ENCODE peak calls at places on chromosome 20, in seven cellular contexts. C, I, T, K, G, B and O are unnamed samples.

GRCh38 chr20:64144144-64144912 is 19.9 kb upstream of the MYT1 start:
- DNase-seq in C (no peak), I (no peak), T (no peak), K (no peak), B (no peak), G (no peak), O (no peak)

GRCh38 chr20:37452236-37452635 is 68.8 kb upstream of the NNAT start:
- DNase-seq in K (no peak), I (no peak), C (no peak), G (no peak), B (no peak), T (no peak), O (no peak)

GRCh38 chr20:18288748-18289705 is 700 bp downstream of the ZNF133 start:
- DNase-seq in K (no peak), G (no peak), T (peak; percentile 31), C (peak; percentile 23), B (peak; percentile 30), I (peak; percentile 19), O (peak; percentile 42)

GRCh38 chr20:5557123-5557522 is 193.1 kb upstream of the SHLD1 start:
- DNase-seq in I (peak; percentile 68), T (peak; percentile 51), K (no peak), B (peak; percentile 73), C (peak; percentile 54), G (peak; percentile 17), O (peak; percentile 64)

GRCh38 chr20:45920795-45921617 is 9.1 kb upstream of the PLTP start:
- DNase-seq in G (no peak), C (no peak), K (no peak), B (no peak), I (no peak), T (no peak), O (no peak)

GRCh38 chr20:39857188-39857587 is 831.8 kb downstream of the MAFB start:
- DNase-seq in C (no peak), I (no peak), T (peak; percentile 42), B (no peak), K (no peak), G (no peak), O (no peak)

GRCh38 chr20:40959325-40960092 is 69.1 kb upstream of the TOP1 start:
- DNase-seq in K (no peak), C (no peak), B (no peak), T (no peak), G (no peak), I (no peak), O (no peak)

GRCh38 chr20:38726849-38727601 is 2.7 kb downstream of the SLC32A1 start:
- DNase-seq in C (peak; percentile 29), G (no peak), K (peak; percentile 50), B (peak; percentile 47), T (peak; percentile 15), I (peak; percentile 18), O (no peak)

GRCh38 chr20:46228671-46229070 is 79.6 kb downstream of the CDH22 start:
- DNase-seq in C (no peak), B (no peak), G (no peak), T (no peak), I (no peak), K (no peak), O (no peak)

GRCh38 chr20:49132995-49133451 is 55.1 kb downstream of the STAU1 start:
- DNase-seq in I (peak; percentile 86), G (no peak), C (peak; percentile 86), B (peak; percentile 71), K (no peak), T (peak; percentile 84), O (peak; percentile 82)

GRCh38 chr20:24956001-24956761 is 7.1 kb downstream of the CST7 start:
- DNase-seq in T (no peak), B (no peak), C (no peak), I (no peak), K (no peak), G (no peak), O (no peak)

GRCh38 chr20:35718972-35719635 is 19.9 kb downstream of the ROMO1 start:
- DNase-seq in B (no peak), T (no peak), G (no peak), K (no peak), I (no peak), C (no peak), O (peak; percentile 54)

GRCh38 chr20:62363920-62364851 is 2.9 kb downstream of the LAMA5 start:
- DNase-seq in G (no peak), B (no peak), C (peak; percentile 53), K (no peak), I (peak; percentile 68), T (no peak), O (no peak)
- TF ChIP-seq CTCF in G (no peak), B (no peak), C (no peak), K (no peak), I (no peak), T (no peak), O (no peak)

GRCh38 chr20:4246428-4246827 is 231.1 kb upstream of the RNF24 start:
- DNase-seq in K (no peak), C (no peak), T (no peak), I (no peak), B (no peak), G (no peak), O (no peak)

GRCh38 chr20:4247261-4247660 is 231.9 kb upstream of the RNF24 start:
- DNase-seq in I (no peak), K (no peak), C (no peak), T (no peak), B (no peak), G (no peak), O (no peak)

GRCh38 chr20:4244700-4245485 is 229.5 kb upstream of the RNF24 start:
- DNase-seq in B (no peak), T (peak; percentile 94), C (peak; percentile 60), G (no peak), K (no peak), I (peak; percentile 39), O (peak; percentile 77)

GRCh38 chr20:4245542-4245941 is 230.2 kb upstream of the RNF24 start:
- DNase-seq in T (no peak), G (no peak), B (no peak), K (no peak), I (no peak), C (no peak), O (no peak)

DNA sequence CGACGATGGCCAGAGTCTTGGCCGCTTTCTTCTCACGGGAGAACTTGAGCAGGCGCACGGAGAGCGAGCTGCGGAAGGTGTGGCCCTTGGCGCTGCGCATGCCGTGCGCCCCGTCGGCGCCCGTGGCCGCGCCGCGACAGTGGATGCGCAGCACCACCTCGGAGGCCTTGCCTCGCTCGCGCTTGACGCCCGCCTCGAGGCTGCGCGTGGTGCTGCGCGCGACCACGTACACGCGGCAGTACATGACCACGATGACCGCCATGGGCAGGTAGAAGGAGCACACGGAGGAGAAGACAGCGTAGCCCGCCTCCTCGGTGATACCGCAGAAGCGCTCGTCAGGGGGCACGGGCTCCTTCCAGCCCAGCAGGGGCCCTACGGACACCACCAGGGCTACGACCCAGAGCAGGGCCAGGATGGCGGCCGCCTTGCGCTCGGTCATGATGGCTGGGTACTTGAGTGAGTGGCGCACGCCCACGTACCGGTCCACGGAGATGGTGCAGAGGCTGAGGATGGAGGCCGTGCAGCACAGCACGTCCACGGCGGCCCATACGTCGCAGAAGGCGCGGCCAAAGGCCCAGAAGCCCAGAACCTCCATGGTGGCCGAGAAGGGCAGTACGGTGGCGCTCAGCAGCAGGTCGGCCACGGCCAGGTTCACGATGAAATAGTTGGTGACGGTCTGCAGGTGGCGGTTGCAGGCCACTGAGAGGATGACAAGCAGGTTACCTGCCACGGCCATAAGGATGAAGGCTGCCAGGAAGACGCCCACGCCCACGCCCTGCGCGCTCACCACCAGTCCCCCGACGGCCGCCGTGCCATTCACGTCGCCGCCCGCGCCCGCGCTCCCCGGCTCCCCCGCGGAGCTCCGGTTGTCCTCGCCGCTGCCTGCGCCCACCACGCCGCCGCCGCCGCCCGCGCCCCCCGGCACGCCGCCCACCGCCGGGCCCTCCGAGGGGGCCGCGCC is 232.8 kb upstream of the RNF24 start:
- DNase-seq in K (no peak), B (no peak), C (no peak), G (no peak), T (no peak), I (no peak), O (no peak)
- H3K4me3 ChIP-seq in K (no peak overlapping the region), B (no peak overlapping the region), C (no peak overlapping the region), G (no peak overlapping the region), T (peak overlapping the region; percentile 68), I (no peak overlapping the region), O (peak overlapping the region; percentile 34)

GRCh38 chr20:33521461-33521860 is 31.6 kb downstream of the CBFA2T2 start:
- DNase-seq in K (no peak), B (no peak), I (no peak), T (no peak), G (no peak), C (no peak), O (no peak)

GRCh38 chr20:33518071-33518470 is 28.2 kb downstream of the CBFA2T2 start:
- DNase-seq in B (no peak), T (peak; percentile 47), I (peak; percentile 68), G (no peak), K (no peak), C (peak; percentile 75), O (peak; percentile 55)

GRCh38 chr20:33516882-33517281 is 27.0 kb downstream of the CBFA2T2 start:
- DNase-seq in G (no peak), C (peak; percentile 27), T (no peak), I (peak; percentile 17), B (peak; percentile 2), K (no peak), O (no peak)

DNA sequence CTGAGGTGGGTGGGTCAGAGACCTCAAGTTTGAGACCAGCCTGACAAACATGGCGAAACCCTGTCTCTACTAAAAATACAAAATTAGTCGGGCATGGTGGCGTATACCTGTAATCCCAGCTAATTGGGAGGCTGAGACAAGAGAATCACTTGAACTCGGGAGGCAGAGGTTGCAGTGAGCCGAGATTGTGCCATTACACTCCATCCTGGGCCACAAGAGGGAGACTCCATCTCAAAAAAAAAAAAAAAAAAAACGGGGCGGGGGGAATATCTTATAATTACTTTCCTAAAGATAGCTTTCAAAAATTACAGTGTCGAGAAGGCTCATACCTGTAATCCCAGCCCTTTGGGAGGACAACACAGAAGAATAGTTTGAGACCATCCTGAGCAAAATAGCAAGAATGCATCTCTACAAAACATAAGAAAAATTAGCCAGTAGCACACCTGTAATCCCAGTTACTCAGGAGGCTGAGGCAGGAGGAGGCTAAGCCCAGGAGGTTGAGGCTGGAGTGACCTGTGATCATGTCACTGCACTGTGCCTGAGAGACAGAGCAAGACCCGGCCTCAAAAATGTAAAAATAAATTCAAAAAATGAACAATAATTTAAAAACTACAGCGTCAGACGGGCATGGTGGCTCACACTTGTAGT is 25.8 kb downstream of the CBFA2T2 start:
- DNase-seq in C (no peak), I (peak; percentile 6), T (no peak), G (no peak), B (no peak), K (no peak), O (no peak)
- TF ChIP-seq CTCF in C (peak; percentile 33), I (peak; percentile 16), T (peak; percentile 41), G (peak; percentile 29), B (peak; percentile 6), K (peak; percentile 33), O (peak; percentile 29)

GRCh38 chr20:2654384-2654822 is 2.0 kb downstream of the NOP56 start:
- DNase-seq in I (no peak), T (no peak), G (no peak), K (no peak), B (no peak), C (no peak), O (no peak)

GRCh38 chr20:2653511-2654383 is 1.3 kb downstream of the NOP56 start:
- DNase-seq in K (no peak), I (no peak), B (no peak), T (no peak), G (no peak), C (no peak), O (no peak)

GRCh38 chr20:2652724-2653510 is 485 bp downstream of the NOP56 start:
- DNase-seq in B (peak; percentile 72), K (no peak), T (no peak), G (peak; percentile 27), I (peak; percentile 7), C (no peak), O (peak; percentile 51)

GRCh38 chr20:2654831-2655230 is 2.4 kb downstream of the NOP56 start:
- DNase-seq in G (no peak), I (no peak), B (no peak), T (no peak), K (no peak), C (no peak), O (no peak)

GRCh38 chr20:2651772-2652723 is at the start of gene NOP56:
- DNase-seq in G (peak; percentile 92), K (peak; percentile 95), B (peak; percentile 97), I (peak; percentile 91), T (peak; percentile 91), C (peak; percentile 95), O (peak; percentile 92)
- H3K4me3 ChIP-seq in G (peak within 1 kb of the TSS; percentile 52), K (peak within 1 kb of the TSS; percentile 99), B (peak within 1 kb of the TSS; percentile 100), I (peak within 1 kb of the TSS; percentile 97), T (peak within 1 kb of the TSS; percentile 74), C (peak within 1 kb of the TSS; percentile 75), O (peak within 1 kb of the TSS; percentile 99)